ENCODE peak calls at places on chromosomes 2 and 18, in six cellular contexts. One of them, this sample, is unnamed.

GRCh38 chr2:11945139-11946126 is 199.0 kb downstream of the LPIN1 start:
- DNase-seq in AG04450: no peak
- DNase-seq in OCI-LY7: peak
- DNase-seq in HepG2: no peak
- DNase-seq in suprapubic skin: no peak
- DNase-seq in tibial artery: no peak
- DNase-seq in this sample: no peak

GRCh38 chr2:238869293-238870124 is 21.6 kb downstream of the TWIST2 start:
- DNase-seq in tibial artery: peak
- DNase-seq in OCI-LY7: no peak
- DNase-seq in AG04450: no peak
- DNase-seq in suprapubic skin: peak
- DNase-seq in HepG2: peak
- DNase-seq in this sample: peak

GRCh38 chr18:42033137-42033810 is 78.2 kb downstream of the PIK3C3 start:
- DNase-seq in HepG2: no peak
- DNase-seq in suprapubic skin: no peak
- DNase-seq in tibial artery: no peak
- DNase-seq in AG04450: no peak
- DNase-seq in OCI-LY7: no peak
- DNase-seq in this sample: no peak

GRCh38 chr2:220703279-220703678 is 868.8 kb downstream of the EPHA4 start:
- DNase-seq in AG04450: no peak
- DNase-seq in suprapubic skin: no peak
- DNase-seq in HepG2: no peak
- DNase-seq in OCI-LY7: no peak
- DNase-seq in tibial artery: no peak
- DNase-seq in this sample: no peak

GRCh38 chr2:86160156-86160952 is 34.9 kb downstream of the IMMT start:
- DNase-seq in HepG2: no peak
- DNase-seq in tibial artery: no peak
- DNase-seq in OCI-LY7: no peak
- DNase-seq in AG04450: no peak
- DNase-seq in suprapubic skin: no peak
- DNase-seq in this sample: no peak

GRCh38 chr2:96114546-96114902 is 1.8 kb downstream of the ADRA2B start:
- DNase-seq in OCI-LY7: no peak
- DNase-seq in tibial artery: no peak
- DNase-seq in suprapubic skin: no peak
- DNase-seq in HepG2: no peak
- DNase-seq in AG04450: no peak
- DNase-seq in this sample: no peak

GRCh38 chr18:7766383-7766782 is 199.3 kb downstream of the PTPRM start:
- DNase-seq in tibial artery: no peak
- DNase-seq in HepG2: no peak
- DNase-seq in suprapubic skin: no peak
- DNase-seq in OCI-LY7: no peak
- DNase-seq in AG04450: no peak
- DNase-seq in this sample: no peak

GRCh38 chr2:102278720-102279390 is 32.5 kb upstream of the IL1RL1 start:
- DNase-seq in tibial artery: no peak
- DNase-seq in OCI-LY7: no peak
- DNase-seq in HepG2: no peak
- DNase-seq in AG04450: no peak
- DNase-seq in suprapubic skin: no peak
- DNase-seq in this sample: no peak

GRCh38 chr2:6772366-6772710 is 93.4 kb downstream of the CMPK2 start:
- DNase-seq in AG04450: no peak
- DNase-seq in suprapubic skin: no peak
- DNase-seq in OCI-LY7: peak
- DNase-seq in tibial artery: no peak
- DNase-seq in HepG2: no peak
- DNase-seq in this sample: no peak

GRCh38 chr2:27095745-27096651 is 9.4 kb downstream of the KHK start:
- DNase-seq in suprapubic skin: no peak
- DNase-seq in OCI-LY7: peak
- DNase-seq in tibial artery: no peak
- DNase-seq in HepG2: peak
- DNase-seq in AG04450: no peak
- DNase-seq in this sample: no peak

GRCh38 chr18:8936646-8937045 is 165.9 kb upstream of the NDUFV2 start:
- DNase-seq in suprapubic skin: no peak
- DNase-seq in AG04450: no peak
- DNase-seq in OCI-LY7: no peak
- DNase-seq in HepG2: no peak
- DNase-seq in tibial artery: no peak
- DNase-seq in this sample: no peak

GRCh38 chr2:10122500-10123280 is at the start of gene RRM2:
- DNase-seq in OCI-LY7: peak
- DNase-seq in HepG2: peak
- DNase-seq in AG04450: peak
- DNase-seq in suprapubic skin: peak
- DNase-seq in tibial artery: peak
- DNase-seq in this sample: peak

GRCh38 chr2:45072862-45073237 is 63.6 kb upstream of the SIX2 start:
- DNase-seq in AG04450: no peak
- DNase-seq in suprapubic skin: no peak
- DNase-seq in tibial artery: no peak
- DNase-seq in OCI-LY7: no peak
- DNase-seq in HepG2: no peak
- DNase-seq in this sample: peak

GRCh38 chr2:177641321-177641720 is 248.7 kb downstream of the AGPS start:
- DNase-seq in HepG2: no peak
- DNase-seq in AG04450: no peak
- DNase-seq in OCI-LY7: no peak
- DNase-seq in suprapubic skin: no peak
- DNase-seq in tibial artery: no peak
- DNase-seq in this sample: no peak

GRCh38 chr18:56162316-56162715 is 476.1 kb downstream of the TXNL1 start:
- DNase-seq in tibial artery: no peak
- DNase-seq in OCI-LY7: no peak
- DNase-seq in suprapubic skin: no peak
- DNase-seq in AG04450: no peak
- DNase-seq in HepG2: no peak
- DNase-seq in this sample: no peak

GRCh38 chr18:68713791-68714190 is 1.1 kb downstream of the TMX3 start:
- DNase-seq in OCI-LY7: no peak
- DNase-seq in AG04450: no peak
- DNase-seq in HepG2: no peak
- DNase-seq in tibial artery: no peak
- DNase-seq in suprapubic skin: no peak
- DNase-seq in this sample: no peak

GRCh38 chr2:218369374-218369773 is 12.7 kb upstream of the SLC11A1 start:
- DNase-seq in suprapubic skin: no peak
- DNase-seq in AG04450: no peak
- DNase-seq in OCI-LY7: peak
- DNase-seq in tibial artery: no peak
- DNase-seq in HepG2: no peak
- DNase-seq in this sample: no peak

GRCh38 chr2:218366621-218367414 is 10.2 kb downstream of the CATIP start:
- DNase-seq in OCI-LY7: no peak
- DNase-seq in tibial artery: no peak
- DNase-seq in AG04450: no peak
- DNase-seq in suprapubic skin: no peak
- DNase-seq in HepG2: no peak
- DNase-seq in this sample: peak

GRCh38 chr2:218368621-218369153 is 12.0 kb downstream of the CATIP start:
- DNase-seq in tibial artery: no peak
- DNase-seq in AG04450: no peak
- DNase-seq in HepG2: no peak
- DNase-seq in OCI-LY7: no peak
- DNase-seq in suprapubic skin: no peak
- DNase-seq in this sample: peak

GRCh38 chr2:218367415-218368149 is 10.9 kb downstream of the CATIP start:
- DNase-seq in OCI-LY7: peak
- DNase-seq in AG04450: no peak
- DNase-seq in HepG2: no peak
- DNase-seq in tibial artery: peak
- DNase-seq in suprapubic skin: peak
- DNase-seq in this sample: peak

GRCh38 chr2:218368150-218368528 is 11.5 kb downstream of the CATIP start:
- DNase-seq in AG04450: no peak
- DNase-seq in tibial artery: no peak
- DNase-seq in HepG2: no peak
- DNase-seq in OCI-LY7: no peak
- DNase-seq in suprapubic skin: no peak
- DNase-seq in this sample: no peak
- TF ChIP-seq CTCF in AG04450: no peak
- TF ChIP-seq CTCF in tibial artery: no peak
- TF ChIP-seq CTCF in HepG2: no peak
- TF ChIP-seq CTCF in OCI-LY7: no peak
- TF ChIP-seq CTCF in suprapubic skin: no peak
- TF ChIP-seq CTCF in this sample: no peak

DNA sequence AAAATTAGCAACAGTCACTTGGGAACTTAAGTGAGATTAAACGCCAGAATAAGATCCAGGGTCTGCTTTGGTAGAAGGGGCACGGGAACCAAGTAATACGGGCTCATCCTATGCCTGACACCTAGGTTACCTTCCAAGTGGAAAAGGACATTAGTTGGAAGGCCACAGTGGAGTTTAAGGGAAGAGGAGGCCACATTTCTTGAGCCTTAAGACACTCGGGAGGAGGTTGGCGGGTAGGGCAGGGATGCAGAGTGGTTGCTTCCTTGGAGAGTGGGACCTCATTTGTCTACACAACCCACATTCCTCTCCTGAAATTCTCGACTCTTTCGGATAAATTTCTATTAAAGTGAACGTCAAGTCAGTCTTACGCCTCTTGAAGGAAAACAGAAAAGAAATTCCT is 510 bp upstream of the DNAH6 start:
- DNase-seq in tibial artery: no peak
- DNase-seq in OCI-LY7: no peak
- DNase-seq in HepG2: no peak
- DNase-seq in AG04450: no peak
- DNase-seq in suprapubic skin: no peak
- DNase-seq in this sample: no peak
- H3K4me3 ChIP-seq in tibial artery: peak
- H3K4me3 ChIP-seq in OCI-LY7: no peak
- H3K4me3 ChIP-seq in HepG2: no peak
- H3K4me3 ChIP-seq in AG04450: peak
- H3K4me3 ChIP-seq in suprapubic skin: peak
- H3K4me3 ChIP-seq in this sample: peak

GRCh38 chr2:91839904-91840868 is 3031.0 kb upstream of the TEKT4 start:
- DNase-seq in tibial artery: no peak
- DNase-seq in suprapubic skin: no peak
- DNase-seq in HepG2: no peak
- DNase-seq in AG04450: no peak
- DNase-seq in OCI-LY7: no peak
- DNase-seq in this sample: no peak
- TF ChIP-seq CTCF in tibial artery: no peak
- TF ChIP-seq CTCF in suprapubic skin: no peak
- TF ChIP-seq CTCF in HepG2: no peak
- TF ChIP-seq CTCF in AG04450: no peak
- TF ChIP-seq CTCF in OCI-LY7: no peak
- TF ChIP-seq CTCF in this sample: no peak

DNA sequence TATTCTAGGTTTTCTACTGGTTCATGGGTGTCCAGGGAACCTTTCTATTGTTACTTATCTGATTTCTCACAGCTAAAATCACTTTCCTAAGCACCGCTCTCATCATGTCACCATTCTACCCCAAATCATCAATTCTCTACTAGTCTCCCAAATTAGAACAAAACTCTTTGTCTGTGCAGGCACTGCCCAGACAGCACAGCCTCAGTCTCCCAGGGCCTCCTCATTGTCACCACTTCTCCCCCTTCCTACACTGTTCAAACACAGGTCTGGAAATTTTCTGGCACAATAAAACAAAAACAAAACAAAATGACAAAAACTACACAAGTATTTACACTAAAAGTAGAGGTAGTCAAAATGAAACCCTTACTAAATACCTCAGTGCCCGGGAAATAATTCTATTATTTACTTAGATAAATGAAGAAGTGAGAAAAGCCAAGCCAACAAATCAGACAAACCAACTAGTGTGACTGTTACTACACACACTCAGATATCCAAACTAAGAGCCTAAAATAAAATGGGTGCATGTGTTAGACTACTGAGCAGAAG is 156.2 kb upstream of the DNMT3A start:
- DNase-seq in suprapubic skin: no peak
- DNase-seq in HepG2: no peak
- DNase-seq in tibial artery: no peak
- DNase-seq in OCI-LY7: peak
- DNase-seq in AG04450: no peak
- DNase-seq in this sample: no peak
- H3K4me3 ChIP-seq in suprapubic skin: no peak
- H3K4me3 ChIP-seq in HepG2: no peak
- H3K4me3 ChIP-seq in tibial artery: no peak
- H3K4me3 ChIP-seq in OCI-LY7: no peak
- H3K4me3 ChIP-seq in AG04450: no peak
- H3K4me3 ChIP-seq in this sample: no peak